ENCODE peak calls at places on chromosomes 2 and 18, in ten cellular contexts. Z, Y, A, P, N, T, K, F, M and B are unnamed samples.

GRCh38 chr2:209147981-209148380 is 275.9 kb upstream of the MAP2 start:
- DNase-seq in P (no peak), Y (no peak), K (no peak), A (no peak), Z (no peak), T (no peak), N (no peak), F (no peak), M (no peak), B (no peak)

GRCh38 chr2:12675352-12675795 is 41.4 kb upstream of the TRIB2 start:
- DNase-seq in Z (no peak), K (peak), P (no peak), A (no peak), N (no peak), T (no peak), M (no peak), F (no peak), Y (no peak), B (no peak)

GRCh38 chr2:72004201-72004915 is 143.3 kb downstream of the CYP26B1 start:
- DNase-seq in Z (no peak), Y (no peak), N (no peak), P (no peak), T (no peak), M (no peak), F (no peak), K (no peak), A (no peak), B (no peak)

GRCh38 chr18:58892536-58892935 is 27.9 kb downstream of the ZNF532 start:
- DNase-seq in K (no peak), N (no peak), Y (no peak), A (no peak), P (no peak), F (no peak), M (no peak), Z (no peak), T (no peak), B (no peak)

GRCh38 chr18:45518770-45519169 is 96.5 kb upstream of the SLC14A2 start:
- DNase-seq in T (no peak), Z (no peak), P (no peak), N (no peak), M (no peak), A (no peak), F (no peak), Y (no peak), K (no peak), B (no peak)

GRCh38 chr18:55466789-55467188 is 121.2 kb downstream of the TCF4 start:
- DNase-seq in F (no peak), K (no peak), Z (no peak), M (no peak), A (no peak), N (no peak), P (no peak), Y (no peak), T (no peak), B (no peak)

GRCh38 chr18:23568739-23569138 is 17.6 kb downstream of the NPC1 start:
- DNase-seq in M (no peak), F (no peak), P (no peak), T (no peak), Y (no peak), Z (no peak), K (no peak), A (no peak), N (no peak), B (no peak)

GRCh38 chr2:122651780-122652179 is 896.3 kb downstream of the TSN start:
- DNase-seq in F (no peak), M (no peak), Y (no peak), N (no peak), Z (no peak), T (no peak), A (no peak), K (no peak), P (no peak), B (no peak)

GRCh38 chr2:12637754-12638153 is 79.0 kb upstream of the TRIB2 start:
- DNase-seq in A (no peak), N (no peak), Y (no peak), F (no peak), Z (no peak), K (peak), P (no peak), M (no peak), T (no peak), B (no peak)

GRCh38 chr2:65214361-65214760 is 13.3 kb upstream of the ACTR2 start:
- DNase-seq in A (no peak), P (no peak), M (no peak), Y (no peak), K (no peak), F (no peak), Z (no peak), T (no peak), N (no peak), B (no peak)

GRCh38 chr18:3262234-3263171 is 570 bp downstream of the MYL12B start:
- DNase-seq in Y (no peak), M (no peak), A (peak), N (no peak), Z (no peak), T (peak), P (no peak), K (no peak), F (no peak), B (no peak)

GRCh38 chr2:9310390-9310789 is 103.8 kb downstream of the ASAP2 start:
- DNase-seq in P (no peak), N (peak), T (no peak), Z (no peak), Y (no peak), K (peak), A (no peak), F (no peak), M (no peak), B (no peak)

GRCh38 chr2:78979380-78980238 is 45.9 kb upstream of the REG3G start:
- DNase-seq in N (no peak), M (no peak), P (peak), A (no peak), K (peak), Y (peak), F (peak), Z (peak), T (peak), B (peak)

GRCh38 chr2:119474371-119475224 is 42.9 kb downstream of the TMEM37 start:
- DNase-seq in Y (no peak), K (no peak), A (no peak), Z (no peak), M (no peak), P (peak), F (no peak), T (no peak), N (no peak), B (no peak)

GRCh38 chr2:16604236-16604635 is 61.4 kb downstream of the CYRIA start:
- DNase-seq in Z (no peak), T (no peak), Y (no peak), F (no peak), M (no peak), K (no peak), P (no peak), A (no peak), N (no peak), B (no peak)

GRCh38 chr2:14220101-14220500 is 412.4 kb upstream of the LRATD1 start:
- DNase-seq in F (no peak), A (no peak), M (no peak), K (peak), Z (no peak), T (no peak), P (no peak), Y (no peak), N (no peak), B (no peak)

GRCh38 chr2:28346587-28346986 is 46.1 kb upstream of the FOSL2 start:
- DNase-seq in F (no peak), N (no peak), P (no peak), Z (no peak), K (no peak), A (no peak), M (peak), T (no peak), Y (no peak), B (no peak)

GRCh38 chr18:79953921-79954651 is 2.6 kb upstream of the SLC66A2 start:
- DNase-seq in F (no peak), Y (no peak), M (no peak), K (no peak), P (no peak), N (no peak), A (no peak), T (no peak), Z (no peak), B (no peak)

GRCh38 chr2:44715671-44716077 is 225.8 kb upstream of the SIX3 start:
- DNase-seq in T (peak), F (no peak), Y (peak), P (peak), K (peak), Z (peak), M (no peak), A (no peak), N (peak), B (peak)

GRCh38 chr2:120237491-120237902 is 14.3 kb upstream of the TMEM185B start:
- DNase-seq in T (no peak), Z (no peak), F (no peak), M (no peak), K (peak), N (peak), A (no peak), P (peak), Y (no peak), B (peak)

GRCh38 chr2:186590538-186591441 is 934 bp downstream of the ITGAV start:
- DNase-seq in M (no peak), P (no peak), Y (no peak), K (peak), T (peak), F (peak), Z (peak), N (peak), A (no peak), B (no peak)

GRCh38 chr2:174681983-174682577 is 82.2 kb downstream of the CHRNA1 start:
- DNase-seq in K (peak), P (peak), Y (peak), M (no peak), N (peak), Z (peak), A (peak), T (no peak), F (peak), B (no peak)

GRCh38 chr2:136225950-136226835 is 108.2 kb upstream of the CXCR4 start:
- DNase-seq in K (no peak), F (no peak), Z (peak), T (no peak), M (no peak), P (no peak), N (no peak), Y (no peak), A (no peak), B (no peak)

GRCh38 chr2:42569116-42569711 is 782 bp downstream of the MTA3 start:
- DNase-seq in Z (peak), F (peak), K (peak), M (no peak), A (peak), P (no peak), Y (peak), T (peak), N (peak), B (no peak)

GRCh38 chr18:30288662-30289414 is 753.7 kb downstream of the DSC3 start:
- DNase-seq in F (no peak), Z (no peak), Y (no peak), P (no peak), N (no peak), A (no peak), T (no peak), K (no peak), M (no peak), B (no peak)

GRCh38 chr18:28176933-28177827 is at the start of gene CDH2:
- DNase-seq in A (peak), P (peak), N (peak), Z (peak), T (no peak), Y (peak), F (peak), K (peak), M (peak), B (peak)

GRCh38 chr2:80001704-80002103 is 302.8 kb downstream of the LRRTM1 start:
- DNase-seq in N (no peak), T (no peak), Y (no peak), K (peak), M (no peak), P (no peak), Z (no peak), F (no peak), A (no peak), B (no peak)

GRCh38 chr2:224520064-224520463 is 65.1 kb downstream of the CUL3 start:
- DNase-seq in N (no peak), Z (no peak), F (no peak), Y (no peak), K (peak), M (peak), A (no peak), P (no peak), T (peak), B (peak)

GRCh38 chr2:237060518-237061312 is 25.0 kb upstream of the COPS8 start:
- DNase-seq in T (peak), N (peak), P (peak), M (peak), A (no peak), K (peak), Y (peak), Z (peak), F (peak), B (peak)

GRCh38 chr18:21663615-21664014 is 41.0 kb downstream of the ABHD3 start:
- DNase-seq in K (peak), F (no peak), P (no peak), N (peak), Z (no peak), T (no peak), A (no peak), Y (no peak), M (no peak), B (no peak)

GRCh38 chr2:2219984-2220383 is 111.1 kb downstream of the MYT1L start:
- DNase-seq in A (no peak), F (no peak), M (no peak), Y (no peak), K (no peak), P (no peak), N (no peak), T (no peak), Z (no peak), B (no peak)

DNA sequence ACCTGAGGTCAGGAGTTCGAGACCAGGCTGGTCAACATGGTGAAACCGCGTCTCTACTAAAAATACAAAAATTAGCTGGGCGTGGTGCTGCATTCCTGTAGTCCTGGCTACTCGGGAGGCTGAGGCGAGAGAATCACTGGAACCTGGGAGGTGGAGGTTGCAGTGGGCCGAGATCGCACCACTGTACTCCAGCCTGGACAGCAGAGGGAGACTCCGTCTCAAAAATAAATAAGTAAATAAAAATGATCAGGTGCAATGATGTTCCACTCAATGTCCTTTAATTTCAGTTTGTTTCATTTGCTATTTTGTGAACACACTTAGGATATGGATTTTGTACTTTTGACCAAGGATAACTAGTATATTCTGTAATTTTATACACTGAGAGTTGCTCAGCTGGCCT is 9.3 kb downstream of the HADHA start:
- DNase-seq in A (no peak), Y (no peak), F (no peak), T (no peak), Z (no peak), M (no peak), K (no peak), N (no peak), P (no peak), B (no peak)
- TF ChIP-seq CTCF in A (peak), Y (no peak), F (no peak), T (peak), Z (peak), M (no peak), K (no peak), N (peak), P (peak), B (peak)

GRCh38 chr2:48589170-48589767 is 28.4 kb upstream of the GTF2A1L start:
- DNase-seq in P (no peak), Y (peak), K (peak), M (no peak), A (no peak), T (peak), F (peak), Z (peak), N (peak), B (no peak)
- TF ChIP-seq CTCF in P (peak), Y (peak), K (peak), M (peak), A (peak), T (peak), F (peak), Z (peak), N (peak), B (peak)

GRCh38 chr2:66428986-66429612 is 5.8 kb upstream of the MEIS1 start:
- DNase-seq in K (peak), M (no peak), Y (peak), P (no peak), T (peak), Z (peak), N (peak), F (no peak), A (no peak), B (no peak)
- TF ChIP-seq CTCF in K (peak), M (peak), Y (peak), P (peak), T (peak), Z (peak), N (peak), F (peak), A (peak), B (peak)

GRCh38 chr18:36187138-36187825 is at the start of gene MOCOS:
- DNase-seq in P (peak), K (peak), A (peak), T (no peak), F (peak), Z (peak), M (no peak), N (peak), Y (peak), B (no peak)

GRCh38 chr18:36187826-36188721 is 777 bp downstream of the MOCOS start:
- DNase-seq in F (peak), M (no peak), Z (no peak), T (no peak), P (peak), Y (peak), K (peak), N (no peak), A (peak), B (no peak)

GRCh38 chr18:36185157-36185556 is 2.1 kb upstream of the MOCOS start:
- DNase-seq in Y (no peak), K (no peak), A (no peak), M (no peak), N (no peak), F (no peak), P (no peak), Z (no peak), T (no peak), B (no peak)

GRCh38 chr18:36185901-36186460 is 1.3 kb upstream of the MOCOS start:
- DNase-seq in N (no peak), M (no peak), K (no peak), Y (no peak), T (no peak), A (peak), F (no peak), Z (no peak), P (no peak), B (no peak)

DNA sequence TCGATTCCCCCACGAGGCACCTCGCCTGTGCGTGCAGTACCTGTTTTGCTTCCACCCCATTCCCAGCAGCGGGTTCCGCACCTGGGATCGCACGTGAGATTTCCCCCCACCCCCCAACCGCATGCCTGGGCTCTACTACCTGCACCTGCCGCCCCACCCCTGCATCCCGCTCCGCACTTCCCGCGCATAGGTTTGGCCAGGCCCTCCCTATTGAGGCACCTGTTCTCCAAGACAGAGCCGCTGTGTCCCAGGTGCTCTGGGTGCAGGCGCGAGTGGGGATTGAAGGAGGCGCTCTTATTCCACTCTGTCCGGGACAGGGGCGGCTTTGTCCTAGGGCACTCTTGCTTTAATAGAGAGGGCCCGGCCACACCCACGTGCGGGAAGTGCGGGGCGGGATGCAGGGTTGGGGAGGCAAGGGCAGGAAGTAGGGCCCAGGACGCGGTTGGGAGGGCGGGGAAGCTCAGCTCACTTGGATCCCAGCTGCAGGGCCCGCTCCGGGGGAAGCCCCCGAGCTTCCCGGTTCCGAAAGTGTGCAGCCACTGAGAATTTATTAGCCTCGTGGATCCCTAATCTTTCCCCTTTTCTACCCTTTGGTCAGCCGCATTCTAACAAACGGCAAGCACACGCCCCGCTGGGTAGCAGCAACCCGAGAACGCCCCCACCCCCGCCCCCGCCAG is 698 bp upstream of the MOCOS start:
- DNase-seq in M (no peak), Z (no peak), K (peak), A (peak), N (no peak), T (no peak), F (peak), Y (peak), P (peak), B (no peak)
- TF ChIP-seq CTCF in M (no peak), Z (no peak), K (no peak), A (no peak), N (no peak), T (no peak), F (no peak), Y (no peak), P (no peak), B (peak)

GRCh38 chr2:32938934-32939333 is 7.8 kb upstream of the LTBP1 start:
- DNase-seq in A (no peak), Z (no peak), F (no peak), Y (no peak), N (no peak), P (no peak), T (no peak), K (no peak), M (no peak), B (no peak)
- TF ChIP-seq CTCF in A (no peak), Z (no peak), F (no peak), Y (no peak), N (no peak), P (no peak), T (no peak), K (no peak), M (no peak), B (no peak)

GRCh38 chr2:60459896-60460295 is 93.6 kb downstream of the BCL11A start:
- DNase-seq in N (no peak), Z (no peak), P (no peak), K (no peak), Y (no peak), A (no peak), F (no peak), M (no peak), T (no peak), B (no peak)
- TF ChIP-seq CTCF in N (no peak), Z (no peak), P (no peak), K (no peak), Y (no peak), A (no peak), F (no peak), M (no peak), T (no peak), B (no peak)

GRCh38 chr2:168371273-168371992 is 84.6 kb upstream of the CERS6 start:
- DNase-seq in P (no peak), A (no peak), F (no peak), T (peak), Z (no peak), M (no peak), Y (no peak), K (no peak), N (no peak), B (no peak)

GRCh38 chr2:168373468-168373867 is 82.6 kb upstream of the CERS6 start:
- DNase-seq in Z (no peak), P (no peak), Y (no peak), K (no peak), N (no peak), A (no peak), M (no peak), T (no peak), F (no peak), B (no peak)

GRCh38 chr2:168380500-168380899 is 75.6 kb upstream of the CERS6 start:
- DNase-seq in A (no peak), K (no peak), Y (no peak), M (no peak), F (no peak), T (no peak), N (no peak), P (no peak), Z (no peak), B (no peak)

GRCh38 chr2:168378960-168379669 is 77.0 kb upstream of the CERS6 start:
- DNase-seq in P (no peak), N (no peak), Y (no peak), A (no peak), Z (no peak), M (no peak), T (no peak), F (no peak), K (no peak), B (no peak)

GRCh38 chr2:168375195-168375798 is 80.8 kb upstream of the CERS6 start:
- DNase-seq in N (no peak), A (no peak), K (no peak), F (no peak), Z (no peak), M (no peak), T (no peak), Y (no peak), P (no peak), B (no peak)
- TF ChIP-seq CTCF in N (peak), A (no peak), K (peak), F (peak), Z (peak), M (peak), T (peak), Y (peak), P (peak), B (peak)

GRCh38 chr2:1205853-1206252 is 207.4 kb upstream of the TPO start:
- DNase-seq in Z (no peak), K (no peak), Y (no peak), M (no peak), N (no peak), A (no peak), T (no peak), P (no peak), F (no peak), B (no peak)
- TF ChIP-seq CTCF in Z (no peak), K (no peak), Y (no peak), M (no peak), N (no peak), A (no peak), T (no peak), P (no peak), F (no peak), B (no peak)

GRCh38 chr2:238094438-238095022 is 5.6 kb upstream of the ESPNL start:
- DNase-seq in Z (no peak), F (no peak), N (no peak), K (no peak), A (no peak), P (no peak), T (no peak), Y (no peak), M (no peak), B (no peak)
- TF ChIP-seq CTCF in Z (no peak), F (no peak), N (no peak), K (no peak), A (no peak), P (no peak), T (no peak), Y (no peak), M (no peak), B (no peak)